ENCODE peak calls at places on chromosomes 2 and 18, in ten cellular contexts. M is HepG2, Y is BJ, D is GM06990, R is fibroblast of pulmonary artery, P is prostate gland, J is adrenal gland, G is GM20000, Z is tibial artery, O is upper lobe of right lung. N is an unnamed sample.
A peak's percentile ranks its signal among the peaks of the same experiment; 100 is the strongest.

GRCh38 chr2:163877316-163877715 is 141.5 kb upstream of the FIGN start:
- DNase-seq in M (no peak), Y (peak; percentile 66), D (no peak), R (peak; percentile 39), P (no peak), J (no peak), G (no peak), Z (no peak), O (no peak), N (peak; percentile 35)

GRCh38 chr18:77073336-77074093 is 59.1 kb downstream of the MBP start:
- DNase-seq in M (no peak), Y (no peak), D (no peak), R (no peak), P (no peak), J (no peak), G (no peak), Z (no peak), O (no peak), N (no peak)

GRCh38 chr2:157784169-157784822 is 91.8 kb downstream of the ACVR1 start:
- DNase-seq in M (no peak), Y (no peak), D (no peak), R (peak; percentile 39), P (peak; percentile 52), J (no peak), G (no peak), Z (peak; percentile 65), O (peak; percentile 66), N (peak; percentile 91)

GRCh38 chr2:178455947-178456346 is 4.8 kb downstream of the PJVK start:
- DNase-seq in M (no peak), Y (no peak), D (no peak), R (no peak), P (no peak), J (no peak), G (no peak), Z (no peak), O (no peak), N (no peak)

GRCh38 chr2:217930783-217931563 is 71.8 kb downstream of the TNS1 start:
- DNase-seq in M (no peak), Y (no peak), D (no peak), R (no peak), P (no peak), J (no peak), G (no peak), Z (no peak), O (no peak), N (no peak)

GRCh38 chr2:39424951-39425350 is 12.1 kb downstream of the MAP4K3 start:
- DNase-seq in M (no peak), Y (no peak), D (no peak), R (no peak), P (no peak), J (no peak), G (no peak), Z (no peak), O (no peak), N (no peak)

GRCh38 chr2:71948781-71949536 is 198.7 kb downstream of the CYP26B1 start:
- DNase-seq in M (no peak), Y (peak; percentile 65), D (no peak), R (no peak), P (no peak), J (peak; percentile 32), G (no peak), Z (no peak), O (peak; percentile 45), N (no peak)

GRCh38 chr2:224850081-224850480 is 133.9 kb upstream of the CCDC195 start:
- DNase-seq in M (no peak), Y (no peak), D (no peak), R (no peak), P (no peak), J (no peak), G (no peak), Z (no peak), O (no peak), N (peak; percentile 58)

GRCh38 chr18:9475643-9476580 is 599 bp downstream of the RALBP1 start:
- DNase-seq in M (no peak), Y (no peak), D (no peak), R (peak; percentile 29), P (peak; percentile 38), J (peak; percentile 51), G (peak; percentile 84), Z (peak; percentile 38), O (peak; percentile 86), N (peak; percentile 43)

GRCh38 chr2:18703555-18703954 is 114.2 kb upstream of the NT5C1B start:
- DNase-seq in M (no peak), Y (no peak), D (no peak), R (peak; percentile 13), P (no peak), J (no peak), G (no peak), Z (no peak), O (no peak), N (no peak)

GRCh38 chr2:151239624-151240023 is 22.0 kb downstream of the RBM43 start:
- DNase-seq in M (no peak), Y (no peak), D (no peak), R (no peak), P (no peak), J (no peak), G (no peak), Z (no peak), O (no peak), N (peak; percentile 14)

GRCh38 chr2:205683179-205683978 is 1.1 kb downstream of the NRP2 start:
- DNase-seq in M (no peak), Y (no peak), D (no peak), R (peak; percentile 76), P (no peak), J (peak; percentile 25), G (no peak), Z (no peak), O (no peak), N (peak; percentile 49)

GRCh38 chr2:193980599-193980998 is 1676.4 kb upstream of the SLC39A10 start:
- DNase-seq in M (no peak), Y (no peak), D (no peak), R (no peak), P (no peak), J (no peak), G (no peak), Z (no peak), O (no peak), N (no peak)

GRCh38 chr2:62201307-62201706 is 5.4 kb downstream of the B3GNT2 start:
- DNase-seq in M (no peak), Y (peak; percentile 33), D (no peak), R (peak; percentile 34), P (no peak), J (no peak), G (no peak), Z (no peak), O (no peak), N (no peak)

GRCh38 chr2:39772812-39773152 is 6.3 kb downstream of the THUMPD2 start:
- DNase-seq in M (no peak), Y (no peak), D (no peak), R (no peak), P (no peak), J (no peak), G (no peak), Z (no peak), O (no peak), N (no peak)

GRCh38 chr18:22800551-22800951 is 132.6 kb upstream of the RBBP8 start:
- DNase-seq in M (no peak), Y (no peak), D (no peak), R (peak; percentile 48), P (no peak), J (no peak), G (no peak), Z (peak; percentile 58), O (no peak), N (no peak)

GRCh38 chr2:41837610-41838009 is 210.2 kb upstream of the PKDCC start:
- DNase-seq in M (no peak), Y (no peak), D (no peak), R (no peak), P (no peak), J (no peak), G (no peak), Z (no peak), O (no peak), N (no peak)

GRCh38 chr2:83827618-83828017 is 631.5 kb downstream of the SUCLG1 start:
- DNase-seq in M (no peak), Y (no peak), D (no peak), R (no peak), P (no peak), J (no peak), G (no peak), Z (no peak), O (no peak), N (peak; percentile 40)
- TF ChIP-seq CTCF in M (no peak), Y (no peak), D (no peak), R (no peak), P (no peak), J (peak; percentile 18), G (no peak), Z (no peak), O (no peak), N (peak; percentile 39)

GRCh38 chr2:119765404-119766002 is 5.8 kb downstream of the PTPN4 start:
- DNase-seq in M (peak; percentile 53), Y (no peak), D (no peak), R (no peak), P (no peak), J (no peak), G (no peak), Z (no peak), O (no peak), N (no peak)

GRCh38 chr2:119764832-119765231 is 5.1 kb downstream of the PTPN4 start:
- DNase-seq in M (peak; percentile 48), Y (no peak), D (no peak), R (no peak), P (no peak), J (no peak), G (no peak), Z (no peak), O (no peak), N (peak; percentile 49)

GRCh38 chr2:119769645-119770044 is 9.9 kb downstream of the PTPN4 start:
- DNase-seq in M (no peak), Y (no peak), D (no peak), R (no peak), P (no peak), J (no peak), G (no peak), Z (no peak), O (no peak), N (no peak)

GRCh38 chr2:119768731-119769130 is 9.0 kb downstream of the PTPN4 start:
- DNase-seq in M (no peak), Y (no peak), D (no peak), R (no peak), P (no peak), J (no peak), G (no peak), Z (no peak), O (no peak), N (no peak)

GRCh38 chr2:119766944-119767343 is 7.2 kb downstream of the PTPN4 start:
- DNase-seq in M (no peak), Y (no peak), D (no peak), R (no peak), P (no peak), J (no peak), G (no peak), Z (no peak), O (no peak), N (no peak)
- TF ChIP-seq CTCF in M (no peak), Y (no peak), D (no peak), R (no peak), P (no peak), J (no peak), G (no peak), Z (no peak), O (no peak), N (no peak)

GRCh38 chr18:63320041-63320689 is 596 bp upstream of the BCL2 start:
- DNase-seq in M (peak; percentile 61), Y (no peak), D (peak; percentile 85), R (peak; percentile 85), P (peak; percentile 83), J (peak; percentile 74), G (peak; percentile 95), Z (peak; percentile 88), O (peak; percentile 90), N (peak; percentile 81)
- TF ChIP-seq CTCF in M (no peak), Y (no peak), D (no peak), R (no peak), P (no peak), J (no peak), G (no peak), Z (no peak), O (no peak), N (no peak)

GRCh38 chr2:169452080-169452479 is 27.2 kb upstream of the BBS5 start:
- DNase-seq in M (peak; percentile 61), Y (no peak), D (no peak), R (peak; percentile 72), P (no peak), J (no peak), G (peak; percentile 24), Z (no peak), O (no peak), N (peak; percentile 55)
- TF ChIP-seq CTCF in M (peak; percentile 72), Y (peak; percentile 46), D (peak; percentile 20), R (peak; percentile 47), P (peak; percentile 48), J (peak; percentile 52), G (no peak), Z (peak; percentile 24), O (peak; percentile 50), N (peak; percentile 44)

N was measured in epithelial cell of esophagus.